ENCODE peak calls at places on chromosomes 12 and 14, in ten cellular contexts. One of them, this sample, is unnamed.

GRCh38 chr12:131129839-131130238 is 176.1 kb downstream of the ADGRD1 start:
- DNase-seq in RWPE2: no peak
- DNase-seq in CD4-positive, CD25-positive, alpha-beta regulatory T cell: no peak
- DNase-seq in CD8-positive, alpha-beta T cell: peak; percentile 9
- DNase-seq in MM.1S: no peak
- DNase-seq in left ventricle myocardium inferior: no peak
- DNase-seq in CD8-positive, alpha-beta memory T cell: no peak
- DNase-seq in upper lobe of right lung: peak; percentile 40
- DNase-seq in ovary: no peak
- DNase-seq in H9: no peak
- DNase-seq in this sample: no peak

GRCh38 chr14:104977681-104978647 is at the start of gene AHNAK2:
- DNase-seq in RWPE2: peak; percentile 92
- DNase-seq in CD4-positive, CD25-positive, alpha-beta regulatory T cell: peak; percentile 43
- DNase-seq in CD8-positive, alpha-beta T cell: peak; percentile 32
- DNase-seq in MM.1S: no peak
- DNase-seq in left ventricle myocardium inferior: peak; percentile 78
- DNase-seq in CD8-positive, alpha-beta memory T cell: peak; percentile 49
- DNase-seq in upper lobe of right lung: peak; percentile 89
- DNase-seq in ovary: no peak
- DNase-seq in H9: peak; percentile 92
- DNase-seq in this sample: peak; percentile 38

GRCh38 chr12:12822886-12823285 is 9.7 kb downstream of the DDX47 start:
- DNase-seq in RWPE2: no peak
- DNase-seq in CD4-positive, CD25-positive, alpha-beta regulatory T cell: no peak
- DNase-seq in CD8-positive, alpha-beta T cell: no peak
- DNase-seq in MM.1S: no peak
- DNase-seq in left ventricle myocardium inferior: no peak
- DNase-seq in CD8-positive, alpha-beta memory T cell: no peak
- DNase-seq in upper lobe of right lung: no peak
- DNase-seq in ovary: no peak
- DNase-seq in H9: no peak
- DNase-seq in this sample: no peak

GRCh38 chr14:96978525-96979272 is 181.5 kb downstream of the VRK1 start:
- DNase-seq in RWPE2: no peak
- DNase-seq in CD4-positive, CD25-positive, alpha-beta regulatory T cell: no peak
- DNase-seq in CD8-positive, alpha-beta T cell: no peak
- DNase-seq in MM.1S: no peak
- DNase-seq in left ventricle myocardium inferior: no peak
- DNase-seq in CD8-positive, alpha-beta memory T cell: no peak
- DNase-seq in upper lobe of right lung: no peak
- DNase-seq in ovary: no peak
- DNase-seq in H9: no peak
- DNase-seq in this sample: no peak

GRCh38 chr12:118307069-118307954 is 65.4 kb downstream of the TAOK3 start:
- DNase-seq in RWPE2: no peak
- DNase-seq in CD4-positive, CD25-positive, alpha-beta regulatory T cell: no peak
- DNase-seq in CD8-positive, alpha-beta T cell: no peak
- DNase-seq in MM.1S: no peak
- DNase-seq in left ventricle myocardium inferior: no peak
- DNase-seq in CD8-positive, alpha-beta memory T cell: no peak
- DNase-seq in upper lobe of right lung: no peak
- DNase-seq in ovary: peak; percentile 24
- DNase-seq in H9: no peak
- DNase-seq in this sample: no peak

GRCh38 chr14:80955434-80955939 is at the start of gene TSHR:
- DNase-seq in RWPE2: peak; percentile 59
- DNase-seq in CD4-positive, CD25-positive, alpha-beta regulatory T cell: no peak
- DNase-seq in CD8-positive, alpha-beta T cell: peak; percentile 17
- DNase-seq in MM.1S: no peak
- DNase-seq in left ventricle myocardium inferior: no peak
- DNase-seq in CD8-positive, alpha-beta memory T cell: no peak
- DNase-seq in upper lobe of right lung: peak; percentile 67
- DNase-seq in ovary: no peak
- DNase-seq in H9: peak; percentile 48
- DNase-seq in this sample: no peak

GRCh38 chr14:75495882-75496281 is 26.4 kb upstream of the BATF start:
- DNase-seq in RWPE2: no peak
- DNase-seq in CD4-positive, CD25-positive, alpha-beta regulatory T cell: no peak
- DNase-seq in CD8-positive, alpha-beta T cell: no peak
- DNase-seq in MM.1S: no peak
- DNase-seq in left ventricle myocardium inferior: no peak
- DNase-seq in CD8-positive, alpha-beta memory T cell: no peak
- DNase-seq in upper lobe of right lung: no peak
- DNase-seq in ovary: no peak
- DNase-seq in H9: no peak
- DNase-seq in this sample: no peak

GRCh38 chr12:71432936-71433335 is 6.7 kb upstream of the LGR5 start:
- DNase-seq in RWPE2: no peak
- DNase-seq in CD4-positive, CD25-positive, alpha-beta regulatory T cell: no peak
- DNase-seq in CD8-positive, alpha-beta T cell: no peak
- DNase-seq in MM.1S: no peak
- DNase-seq in left ventricle myocardium inferior: no peak
- DNase-seq in CD8-positive, alpha-beta memory T cell: no peak
- DNase-seq in upper lobe of right lung: no peak
- DNase-seq in ovary: no peak
- DNase-seq in H9: no peak
- DNase-seq in this sample: no peak

GRCh38 chr12:93918262-93918661 is 230.1 kb upstream of the PLXNC1 start:
- DNase-seq in RWPE2: no peak
- DNase-seq in CD4-positive, CD25-positive, alpha-beta regulatory T cell: no peak
- DNase-seq in CD8-positive, alpha-beta T cell: no peak
- DNase-seq in MM.1S: no peak
- DNase-seq in left ventricle myocardium inferior: no peak
- DNase-seq in CD8-positive, alpha-beta memory T cell: no peak
- DNase-seq in upper lobe of right lung: no peak
- DNase-seq in ovary: no peak
- DNase-seq in H9: no peak
- DNase-seq in this sample: no peak

GRCh38 chr12:97659117-97659880 is 196.7 kb downstream of the RMST start:
- DNase-seq in RWPE2: no peak
- DNase-seq in CD4-positive, CD25-positive, alpha-beta regulatory T cell: no peak
- DNase-seq in CD8-positive, alpha-beta T cell: no peak
- DNase-seq in MM.1S: peak; percentile 77
- DNase-seq in left ventricle myocardium inferior: no peak
- DNase-seq in CD8-positive, alpha-beta memory T cell: no peak
- DNase-seq in upper lobe of right lung: no peak
- DNase-seq in ovary: no peak
- DNase-seq in H9: no peak
- DNase-seq in this sample: no peak

GRCh38 chr12:89389755-89390661 is 37.7 kb upstream of the DUSP6 start:
- DNase-seq in RWPE2: no peak
- DNase-seq in CD4-positive, CD25-positive, alpha-beta regulatory T cell: no peak
- DNase-seq in CD8-positive, alpha-beta T cell: no peak
- DNase-seq in MM.1S: no peak
- DNase-seq in left ventricle myocardium inferior: no peak
- DNase-seq in CD8-positive, alpha-beta memory T cell: no peak
- DNase-seq in upper lobe of right lung: no peak
- DNase-seq in ovary: no peak
- DNase-seq in H9: no peak
- DNase-seq in this sample: no peak

GRCh38 chr14:22915886-22916521 is 2.9 kb downstream of the RBM23 start:
- DNase-seq in RWPE2: no peak
- DNase-seq in CD4-positive, CD25-positive, alpha-beta regulatory T cell: no peak
- DNase-seq in CD8-positive, alpha-beta T cell: no peak
- DNase-seq in MM.1S: no peak
- DNase-seq in left ventricle myocardium inferior: no peak
- DNase-seq in CD8-positive, alpha-beta memory T cell: no peak
- DNase-seq in upper lobe of right lung: no peak
- DNase-seq in ovary: no peak
- DNase-seq in H9: no peak
- DNase-seq in this sample: no peak

GRCh38 chr12:58711968-58712367 is 208.3 kb downstream of the LRIG3 start:
- DNase-seq in RWPE2: no peak
- DNase-seq in CD4-positive, CD25-positive, alpha-beta regulatory T cell: no peak
- DNase-seq in CD8-positive, alpha-beta T cell: no peak
- DNase-seq in MM.1S: no peak
- DNase-seq in left ventricle myocardium inferior: no peak
- DNase-seq in CD8-positive, alpha-beta memory T cell: no peak
- DNase-seq in upper lobe of right lung: no peak
- DNase-seq in ovary: no peak
- DNase-seq in H9: no peak
- DNase-seq in this sample: no peak

GRCh38 chr14:20331048-20331613 is 1.9 kb downstream of the CCNB1IP1 start:
- DNase-seq in RWPE2: no peak
- DNase-seq in CD4-positive, CD25-positive, alpha-beta regulatory T cell: no peak
- DNase-seq in CD8-positive, alpha-beta T cell: no peak
- DNase-seq in MM.1S: no peak
- DNase-seq in left ventricle myocardium inferior: no peak
- DNase-seq in CD8-positive, alpha-beta memory T cell: no peak
- DNase-seq in upper lobe of right lung: no peak
- DNase-seq in ovary: no peak
- DNase-seq in H9: no peak
- DNase-seq in this sample: no peak

GRCh38 chr12:8080131-8080530 is 1.9 kb upstream of the NECAP1 start:
- DNase-seq in RWPE2: no peak
- DNase-seq in CD4-positive, CD25-positive, alpha-beta regulatory T cell: no peak
- DNase-seq in CD8-positive, alpha-beta T cell: no peak
- DNase-seq in MM.1S: no peak
- DNase-seq in left ventricle myocardium inferior: no peak
- DNase-seq in CD8-positive, alpha-beta memory T cell: no peak
- DNase-seq in upper lobe of right lung: no peak
- DNase-seq in ovary: no peak
- DNase-seq in H9: no peak
- DNase-seq in this sample: no peak

GRCh38 chr12:7834701-7835100 is 38.0 kb downstream of the SLC2A14 start:
- DNase-seq in RWPE2: no peak
- DNase-seq in CD4-positive, CD25-positive, alpha-beta regulatory T cell: no peak
- DNase-seq in CD8-positive, alpha-beta T cell: no peak
- DNase-seq in MM.1S: no peak
- DNase-seq in left ventricle myocardium inferior: no peak
- DNase-seq in CD8-positive, alpha-beta memory T cell: no peak
- DNase-seq in upper lobe of right lung: no peak
- DNase-seq in ovary: no peak
- DNase-seq in H9: no peak
- DNase-seq in this sample: no peak

GRCh38 chr12:57908511-57908910 is 32.9 kb upstream of the ATP23 start:
- DNase-seq in RWPE2: no peak
- DNase-seq in CD4-positive, CD25-positive, alpha-beta regulatory T cell: no peak
- DNase-seq in CD8-positive, alpha-beta T cell: no peak
- DNase-seq in MM.1S: no peak
- DNase-seq in left ventricle myocardium inferior: no peak
- DNase-seq in CD8-positive, alpha-beta memory T cell: no peak
- DNase-seq in upper lobe of right lung: no peak
- DNase-seq in ovary: no peak
- DNase-seq in H9: no peak
- DNase-seq in this sample: no peak

GRCh38 chr12:77830502-77830901 is at the start of gene NAV3:
- DNase-seq in RWPE2: no peak
- DNase-seq in CD4-positive, CD25-positive, alpha-beta regulatory T cell: no peak
- DNase-seq in CD8-positive, alpha-beta T cell: no peak
- DNase-seq in MM.1S: no peak
- DNase-seq in left ventricle myocardium inferior: no peak
- DNase-seq in CD8-positive, alpha-beta memory T cell: no peak
- DNase-seq in upper lobe of right lung: no peak
- DNase-seq in ovary: no peak
- DNase-seq in H9: no peak
- DNase-seq in this sample: no peak

GRCh38 chr14:95784137-95784536 is 70.2 kb upstream of the TCL1A start:
- DNase-seq in RWPE2: no peak
- DNase-seq in CD4-positive, CD25-positive, alpha-beta regulatory T cell: no peak
- DNase-seq in CD8-positive, alpha-beta T cell: no peak
- DNase-seq in MM.1S: no peak
- DNase-seq in left ventricle myocardium inferior: no peak
- DNase-seq in CD8-positive, alpha-beta memory T cell: no peak
- DNase-seq in upper lobe of right lung: no peak
- DNase-seq in ovary: no peak
- DNase-seq in H9: no peak
- DNase-seq in this sample: no peak

GRCh38 chr14:100405752-100406455 is 82.8 kb downstream of the SLC25A47 start:
- DNase-seq in RWPE2: no peak
- DNase-seq in CD4-positive, CD25-positive, alpha-beta regulatory T cell: no peak
- DNase-seq in CD8-positive, alpha-beta T cell: no peak
- DNase-seq in MM.1S: no peak
- DNase-seq in left ventricle myocardium inferior: no peak
- DNase-seq in CD8-positive, alpha-beta memory T cell: no peak
- DNase-seq in upper lobe of right lung: peak; percentile 33
- DNase-seq in ovary: no peak
- DNase-seq in H9: no peak
- DNase-seq in this sample: no peak
- H3K4me1 ChIP-seq in RWPE2: peaks cover 26% of the 10 kb centered on the region
- H3K4me1 ChIP-seq in CD4-positive, CD25-positive, alpha-beta regulatory T cell: peaks cover 28% of the 10 kb centered on the region
- H3K4me1 ChIP-seq in CD8-positive, alpha-beta T cell: peaks cover 28% of the 10 kb centered on the region
- H3K4me1 ChIP-seq in MM.1S: no peaks in the 10 kb centered on the region
- H3K4me1 ChIP-seq in left ventricle myocardium inferior: peaks cover 21% of the 10 kb centered on the region
- H3K4me1 ChIP-seq in CD8-positive, alpha-beta memory T cell: peaks cover 25% of the 10 kb centered on the region
- H3K4me1 ChIP-seq in upper lobe of right lung: peaks cover 12% of the 10 kb centered on the region
- H3K4me1 ChIP-seq in ovary: no peaks in the 10 kb centered on the region
- H3K4me1 ChIP-seq in H9: peaks cover 15% of the 10 kb centered on the region
- H3K4me1 ChIP-seq in this sample: peaks cover 35% of the 10 kb centered on the region

GRCh38 chr14:73714656-73715081 is 485 bp upstream of the PNMA1 start:
- DNase-seq in RWPE2: no peak
- DNase-seq in CD4-positive, CD25-positive, alpha-beta regulatory T cell: no peak
- DNase-seq in CD8-positive, alpha-beta T cell: no peak
- DNase-seq in MM.1S: no peak
- DNase-seq in left ventricle myocardium inferior: no peak
- DNase-seq in CD8-positive, alpha-beta memory T cell: no peak
- DNase-seq in upper lobe of right lung: no peak
- DNase-seq in ovary: no peak
- DNase-seq in H9: no peak
- DNase-seq in this sample: no peak
- H3K4me1 ChIP-seq in RWPE2: peaks cover 16% of the 10 kb centered on the region
- H3K4me1 ChIP-seq in CD4-positive, CD25-positive, alpha-beta regulatory T cell: peaks cover 27% of the 10 kb centered on the region
- H3K4me1 ChIP-seq in CD8-positive, alpha-beta T cell: peaks cover 10% of the 10 kb centered on the region
- H3K4me1 ChIP-seq in MM.1S: peaks cover 4% of the 10 kb centered on the region
- H3K4me1 ChIP-seq in left ventricle myocardium inferior: peaks cover 59% of the 10 kb centered on the region
- H3K4me1 ChIP-seq in CD8-positive, alpha-beta memory T cell: peaks cover 6% of the 10 kb centered on the region
- H3K4me1 ChIP-seq in upper lobe of right lung: peaks cover 24% of the 10 kb centered on the region
- H3K4me1 ChIP-seq in ovary: peaks cover 11% of the 10 kb centered on the region
- H3K4me1 ChIP-seq in H9: no peaks in the 10 kb centered on the region
- H3K4me1 ChIP-seq in this sample: peaks cover 26% of the 10 kb centered on the region

DNA sequence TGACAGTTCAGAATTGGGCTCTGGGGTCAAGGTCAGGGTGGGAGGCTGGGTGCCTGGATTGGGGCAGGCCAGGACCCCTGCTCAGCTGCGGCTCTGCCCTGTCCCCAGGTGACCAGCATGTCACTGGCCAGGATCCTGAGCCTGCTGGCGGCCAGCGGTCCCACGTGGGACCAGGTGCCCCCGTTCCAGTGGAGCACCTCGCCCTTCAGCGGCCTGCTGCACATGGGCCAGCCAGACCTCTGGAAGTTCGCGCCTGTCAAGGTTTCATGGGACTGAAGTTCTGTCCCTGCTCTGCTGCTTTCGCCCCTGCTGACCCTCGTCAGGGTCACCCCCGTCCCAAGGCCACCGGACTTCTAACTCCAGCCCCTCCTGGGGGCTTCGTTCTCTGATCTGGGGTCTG is 15.3 kb downstream of the SDS start:
- DNase-seq in RWPE2: no peak
- DNase-seq in CD4-positive, CD25-positive, alpha-beta regulatory T cell: no peak
- DNase-seq in CD8-positive, alpha-beta T cell: no peak
- DNase-seq in MM.1S: no peak
- DNase-seq in left ventricle myocardium inferior: no peak
- DNase-seq in CD8-positive, alpha-beta memory T cell: no peak
- DNase-seq in upper lobe of right lung: no peak
- DNase-seq in ovary: no peak
- DNase-seq in H9: no peak
- DNase-seq in this sample: no peak
- H3K4me1 ChIP-seq in RWPE2: no peaks in the 10 kb centered on the region
- H3K4me1 ChIP-seq in CD4-positive, CD25-positive, alpha-beta regulatory T cell: no peaks in the 10 kb centered on the region
- H3K4me1 ChIP-seq in CD8-positive, alpha-beta T cell: no peaks in the 10 kb centered on the region
- H3K4me1 ChIP-seq in MM.1S: no peaks in the 10 kb centered on the region
- H3K4me1 ChIP-seq in left ventricle myocardium inferior: no peaks in the 10 kb centered on the region
- H3K4me1 ChIP-seq in CD8-positive, alpha-beta memory T cell: no peaks in the 10 kb centered on the region
- H3K4me1 ChIP-seq in upper lobe of right lung: no peaks in the 10 kb centered on the region
- H3K4me1 ChIP-seq in ovary: no peaks in the 10 kb centered on the region
- H3K4me1 ChIP-seq in H9: no peaks in the 10 kb centered on the region
- H3K4me1 ChIP-seq in this sample: no peaks in the 10 kb centered on the region

GRCh38 chr12:65857875-65858274 is 33.6 kb downstream of the HMGA2 start:
- DNase-seq in RWPE2: no peak
- DNase-seq in CD4-positive, CD25-positive, alpha-beta regulatory T cell: no peak
- DNase-seq in CD8-positive, alpha-beta T cell: no peak
- DNase-seq in MM.1S: no peak
- DNase-seq in left ventricle myocardium inferior: no peak
- DNase-seq in CD8-positive, alpha-beta memory T cell: no peak
- DNase-seq in upper lobe of right lung: no peak
- DNase-seq in ovary: no peak
- DNase-seq in H9: no peak
- DNase-seq in this sample: no peak
- H3K4me1 ChIP-seq in RWPE2: peaks cover 9% of the 10 kb centered on the region
- H3K4me1 ChIP-seq in CD4-positive, CD25-positive, alpha-beta regulatory T cell: no peaks in the 10 kb centered on the region
- H3K4me1 ChIP-seq in CD8-positive, alpha-beta T cell: no peaks in the 10 kb centered on the region
- H3K4me1 ChIP-seq in MM.1S: peaks cover 6% of the 10 kb centered on the region
- H3K4me1 ChIP-seq in left ventricle myocardium inferior: no peaks in the 10 kb centered on the region
- H3K4me1 ChIP-seq in CD8-positive, alpha-beta memory T cell: no peaks in the 10 kb centered on the region
- H3K4me1 ChIP-seq in upper lobe of right lung: no peaks in the 10 kb centered on the region
- H3K4me1 ChIP-seq in ovary: no peaks in the 10 kb centered on the region
- H3K4me1 ChIP-seq in H9: peaks cover 2% of the 10 kb centered on the region
- H3K4me1 ChIP-seq in this sample: no peaks in the 10 kb centered on the region